ENCODE peak calls at places on chromosome 19, in four cellular contexts. One of them, this sample, is unnamed.

GRCh38 chr19:27972291-27973040 is 1240.5 kb downstream of the UQCRFS1 start:
- DNase-seq in glutamatergic neuron: no peak
- DNase-seq in stimulated activated CD4-positive, alpha-beta T cell treated with anti-CD3 and anti-CD28 coated beads, TNF-alpha, amount 100 ng/mL, for 4 hours: no peak
- DNase-seq in activated CD8-positive, alpha-beta memory T cell treated with anti-CD3 and anti-CD28 coated beads for 1 hour: no peak
- DNase-seq in this sample: peak

GRCh38 chr19:19186742-19187141 is 5.2 kb downstream of the BORCS8 start:
- DNase-seq in activated CD8-positive, alpha-beta memory T cell treated with anti-CD3 and anti-CD28 coated beads for 1 hour: no peak
- DNase-seq in stimulated activated CD4-positive, alpha-beta T cell treated with anti-CD3 and anti-CD28 coated beads, TNF-alpha, amount 100 ng/mL, for 4 hours: no peak
- DNase-seq in glutamatergic neuron: no peak
- DNase-seq in this sample: no peak

GRCh38 chr19:4640247-4641000 is 1.1 kb downstream of the TNFAIP8L1 start:
- DNase-seq in activated CD8-positive, alpha-beta memory T cell treated with anti-CD3 and anti-CD28 coated beads for 1 hour: no peak
- DNase-seq in stimulated activated CD4-positive, alpha-beta T cell treated with anti-CD3 and anti-CD28 coated beads, TNF-alpha, amount 100 ng/mL, for 4 hours: no peak
- DNase-seq in glutamatergic neuron: no peak
- DNase-seq in this sample: no peak

GRCh38 chr19:38848299-38849146 is 1.3 kb downstream of the HNRNPL start:
- DNase-seq in stimulated activated CD4-positive, alpha-beta T cell treated with anti-CD3 and anti-CD28 coated beads, TNF-alpha, amount 100 ng/mL, for 4 hours: no peak
- DNase-seq in glutamatergic neuron: no peak
- DNase-seq in activated CD8-positive, alpha-beta memory T cell treated with anti-CD3 and anti-CD28 coated beads for 1 hour: no peak
- DNase-seq in this sample: no peak

GRCh38 chr19:10752913-10753285 is 35.0 kb downstream of the DNM2 start:
- DNase-seq in activated CD8-positive, alpha-beta memory T cell treated with anti-CD3 and anti-CD28 coated beads for 1 hour: no peak
- DNase-seq in glutamatergic neuron: no peak
- DNase-seq in stimulated activated CD4-positive, alpha-beta T cell treated with anti-CD3 and anti-CD28 coated beads, TNF-alpha, amount 100 ng/mL, for 4 hours: no peak
- DNase-seq in this sample: no peak

GRCh38 chr19:3633559-3633988 is 7.0 kb upstream of the CACTIN start:
- DNase-seq in activated CD8-positive, alpha-beta memory T cell treated with anti-CD3 and anti-CD28 coated beads for 1 hour: no peak
- DNase-seq in stimulated activated CD4-positive, alpha-beta T cell treated with anti-CD3 and anti-CD28 coated beads, TNF-alpha, amount 100 ng/mL, for 4 hours: no peak
- DNase-seq in glutamatergic neuron: no peak
- DNase-seq in this sample: no peak

GRCh38 chr19:7391218-7391670 is 42.5 kb downstream of the ARHGEF18 start:
- DNase-seq in glutamatergic neuron: no peak
- DNase-seq in activated CD8-positive, alpha-beta memory T cell treated with anti-CD3 and anti-CD28 coated beads for 1 hour: no peak
- DNase-seq in stimulated activated CD4-positive, alpha-beta T cell treated with anti-CD3 and anti-CD28 coated beads, TNF-alpha, amount 100 ng/mL, for 4 hours: no peak
- DNase-seq in this sample: no peak

GRCh38 chr19:1489463-1489971 is 633 bp downstream of the PCSK4 start:
- DNase-seq in glutamatergic neuron: peak
- DNase-seq in stimulated activated CD4-positive, alpha-beta T cell treated with anti-CD3 and anti-CD28 coated beads, TNF-alpha, amount 100 ng/mL, for 4 hours: no peak
- DNase-seq in activated CD8-positive, alpha-beta memory T cell treated with anti-CD3 and anti-CD28 coated beads for 1 hour: no peak
- DNase-seq in this sample: no peak

GRCh38 chr19:33702606-33703437 is 81.1 kb downstream of the CHST8 start:
- DNase-seq in activated CD8-positive, alpha-beta memory T cell treated with anti-CD3 and anti-CD28 coated beads for 1 hour: no peak
- DNase-seq in stimulated activated CD4-positive, alpha-beta T cell treated with anti-CD3 and anti-CD28 coated beads, TNF-alpha, amount 100 ng/mL, for 4 hours: no peak
- DNase-seq in glutamatergic neuron: no peak
- DNase-seq in this sample: no peak

GRCh38 chr19:5335101-5335500 is 5.5 kb downstream of the PTPRS start:
- DNase-seq in activated CD8-positive, alpha-beta memory T cell treated with anti-CD3 and anti-CD28 coated beads for 1 hour: no peak
- DNase-seq in stimulated activated CD4-positive, alpha-beta T cell treated with anti-CD3 and anti-CD28 coated beads, TNF-alpha, amount 100 ng/mL, for 4 hours: no peak
- DNase-seq in glutamatergic neuron: no peak
- DNase-seq in this sample: no peak

GRCh38 chr19:29618871-29619270 is 12.8 kb downstream of the POP4 start:
- DNase-seq in stimulated activated CD4-positive, alpha-beta T cell treated with anti-CD3 and anti-CD28 coated beads, TNF-alpha, amount 100 ng/mL, for 4 hours: no peak
- DNase-seq in glutamatergic neuron: no peak
- DNase-seq in activated CD8-positive, alpha-beta memory T cell treated with anti-CD3 and anti-CD28 coated beads for 1 hour: no peak
- DNase-seq in this sample: no peak

GRCh38 chr19:42352216-42352892 is 26.9 kb downstream of the MEGF8 start:
- DNase-seq in stimulated activated CD4-positive, alpha-beta T cell treated with anti-CD3 and anti-CD28 coated beads, TNF-alpha, amount 100 ng/mL, for 4 hours: no peak
- DNase-seq in activated CD8-positive, alpha-beta memory T cell treated with anti-CD3 and anti-CD28 coated beads for 1 hour: no peak
- DNase-seq in glutamatergic neuron: no peak
- DNase-seq in this sample: no peak

GRCh38 chr19:35033067-35034004 is 3.1 kb downstream of the SCN1B start:
- DNase-seq in stimulated activated CD4-positive, alpha-beta T cell treated with anti-CD3 and anti-CD28 coated beads, TNF-alpha, amount 100 ng/mL, for 4 hours: no peak
- DNase-seq in glutamatergic neuron: no peak
- DNase-seq in activated CD8-positive, alpha-beta memory T cell treated with anti-CD3 and anti-CD28 coated beads for 1 hour: no peak
- DNase-seq in this sample: no peak

GRCh38 chr19:511101-511841 is 4.0 kb downstream of the TPGS1 start:
- DNase-seq in activated CD8-positive, alpha-beta memory T cell treated with anti-CD3 and anti-CD28 coated beads for 1 hour: peak
- DNase-seq in glutamatergic neuron: peak
- DNase-seq in stimulated activated CD4-positive, alpha-beta T cell treated with anti-CD3 and anti-CD28 coated beads, TNF-alpha, amount 100 ng/mL, for 4 hours: peak
- DNase-seq in this sample: no peak

GRCh38 chr19:7863157-7863970 is 10.8 kb downstream of the PRR36 start:
- DNase-seq in stimulated activated CD4-positive, alpha-beta T cell treated with anti-CD3 and anti-CD28 coated beads, TNF-alpha, amount 100 ng/mL, for 4 hours: no peak
- DNase-seq in glutamatergic neuron: peak
- DNase-seq in activated CD8-positive, alpha-beta memory T cell treated with anti-CD3 and anti-CD28 coated beads for 1 hour: no peak
- DNase-seq in this sample: no peak

GRCh38 chr19:29645911-29646310 is 19.4 kb upstream of the PLEKHF1 start:
- DNase-seq in stimulated activated CD4-positive, alpha-beta T cell treated with anti-CD3 and anti-CD28 coated beads, TNF-alpha, amount 100 ng/mL, for 4 hours: no peak
- DNase-seq in glutamatergic neuron: no peak
- DNase-seq in activated CD8-positive, alpha-beta memory T cell treated with anti-CD3 and anti-CD28 coated beads for 1 hour: no peak
- DNase-seq in this sample: no peak

GRCh38 chr19:11982526-11982925 is 17.7 kb downstream of the ZNF763 start:
- DNase-seq in activated CD8-positive, alpha-beta memory T cell treated with anti-CD3 and anti-CD28 coated beads for 1 hour: no peak
- DNase-seq in glutamatergic neuron: no peak
- DNase-seq in stimulated activated CD4-positive, alpha-beta T cell treated with anti-CD3 and anti-CD28 coated beads, TNF-alpha, amount 100 ng/mL, for 4 hours: no peak
- DNase-seq in this sample: no peak

GRCh38 chr19:11437955-11438354 is 2.5 kb downstream of the PRKCSH start:
- DNase-seq in glutamatergic neuron: no peak
- DNase-seq in activated CD8-positive, alpha-beta memory T cell treated with anti-CD3 and anti-CD28 coated beads for 1 hour: no peak
- DNase-seq in stimulated activated CD4-positive, alpha-beta T cell treated with anti-CD3 and anti-CD28 coated beads, TNF-alpha, amount 100 ng/mL, for 4 hours: no peak
- DNase-seq in this sample: no peak

GRCh38 chr19:49896863-49897621 is at the start of gene IL4I1:
- DNase-seq in stimulated activated CD4-positive, alpha-beta T cell treated with anti-CD3 and anti-CD28 coated beads, TNF-alpha, amount 100 ng/mL, for 4 hours: no peak
- DNase-seq in activated CD8-positive, alpha-beta memory T cell treated with anti-CD3 and anti-CD28 coated beads for 1 hour: peak
- DNase-seq in glutamatergic neuron: no peak
- DNase-seq in this sample: no peak

GRCh38 chr19:29191005-29191404 is 21.9 kb downstream of the UQCRFS1 start:
- DNase-seq in glutamatergic neuron: no peak
- DNase-seq in activated CD8-positive, alpha-beta memory T cell treated with anti-CD3 and anti-CD28 coated beads for 1 hour: no peak
- DNase-seq in stimulated activated CD4-positive, alpha-beta T cell treated with anti-CD3 and anti-CD28 coated beads, TNF-alpha, amount 100 ng/mL, for 4 hours: no peak
- DNase-seq in this sample: no peak

GRCh38 chr19:12567951-12568350 is 16.7 kb upstream of the ZNF564 start:
- DNase-seq in stimulated activated CD4-positive, alpha-beta T cell treated with anti-CD3 and anti-CD28 coated beads, TNF-alpha, amount 100 ng/mL, for 4 hours: no peak
- DNase-seq in glutamatergic neuron: no peak
- DNase-seq in activated CD8-positive, alpha-beta memory T cell treated with anti-CD3 and anti-CD28 coated beads for 1 hour: no peak
- DNase-seq in this sample: no peak

GRCh38 chr19:8325454-8325853 is 4.2 kb downstream of the RPS28 start:
- DNase-seq in stimulated activated CD4-positive, alpha-beta T cell treated with anti-CD3 and anti-CD28 coated beads, TNF-alpha, amount 100 ng/mL, for 4 hours: no peak
- DNase-seq in glutamatergic neuron: no peak
- DNase-seq in activated CD8-positive, alpha-beta memory T cell treated with anti-CD3 and anti-CD28 coated beads for 1 hour: no peak
- DNase-seq in this sample: no peak

This sample was measured in SW 1271.